ENCODE peak calls at places on chromosomes 11 and 22, in four cellular contexts. N, Q, R and Y are unnamed samples. For H3K4me1, the result is how much of the 10 kb centered on the place peaks cover.

GRCh38 chr11:62461740-62462522 is 43.1 kb downstream of the SCGB1A1 start:
- DNase-seq in R (peak), Q (peak), N (no peak), Y (no peak)

GRCh38 chr22:36977947-36978660 is 41.1 kb downstream of the TST start:
- DNase-seq in R (peak), Q (peak), N (peak), Y (peak)

GRCh38 chr11:72683782-72684200 is 9.6 kb upstream of the PDE2A start:
- DNase-seq in Q (peak), R (peak), N (peak), Y (peak)

GRCh38 chr11:45820211-45820857 is 15.4 kb downstream of the SLC35C1 start:
- DNase-seq in N (no peak), Q (no peak), R (no peak), Y (no peak)

GRCh38 chr11:78832226-78832947 is 257.7 kb upstream of the NARS2 start:
- DNase-seq in R (no peak), Q (no peak), N (no peak), Y (no peak)

GRCh38 chr11:66291706-66292542 is at the start of gene TMEM151A:
- DNase-seq in R (no peak), Q (no peak), N (peak), Y (peak)

GRCh38 chr11:95450547-95451123 is 219.6 kb upstream of the SESN3 start:
- DNase-seq in R (no peak), Q (no peak), N (no peak), Y (no peak)

GRCh38 chr22:20427945-20428417 is 9.6 kb downstream of the SCARF2 start:
- DNase-seq in N (no peak), R (no peak), Q (no peak), Y (no peak)

GRCh38 chr22:40036591-40037225 is 42.0 kb downstream of the FAM83F start:
- DNase-seq in R (peak), Q (peak), N (no peak), Y (peak)

GRCh38 chr11:31870609-31871309 is 59.6 kb upstream of the PAX6 start:
- DNase-seq in N (peak), R (peak), Q (peak), Y (peak)

GRCh38 chr22:49826603-49827306 is 918 bp downstream of the BRD1 start:
- DNase-seq in N (peak), Q (no peak), R (peak), Y (peak)

GRCh38 chr22:37249946-37250345 is 5.9 kb upstream of the RAC2 start:
- DNase-seq in R (no peak), Q (no peak), N (no peak), Y (no peak)

GRCh38 chr11:108947654-108948570 is 283.0 kb downstream of the DDX10 start:
- DNase-seq in R (no peak), N (no peak), Q (no peak), Y (no peak)

GRCh38 chr11:47139878-47140277 is 36.8 kb downstream of the ARFGAP2 start:
- DNase-seq in R (no peak), N (no peak), Q (no peak), Y (no peak)

GRCh38 chr11:95505927-95506426 is 275.0 kb upstream of the SESN3 start:
- DNase-seq in Q (no peak), R (no peak), N (no peak), Y (no peak)

GRCh38 chr22:46897246-46897623 is 134.8 kb downstream of the TBC1D22A start:
- DNase-seq in R (no peak), N (no peak), Q (peak), Y (peak)

GRCh38 chr22:41899992-41900651 is 14.8 kb downstream of the SHISA8 start:
- DNase-seq in N (no peak), R (no peak), Q (no peak), Y (no peak)

GRCh38 chr22:44155115-44155514 is 25.6 kb upstream of the PARVG start:
- DNase-seq in N (no peak), Q (no peak), R (no peak), Y (no peak)

GRCh38 chr22:44154431-44154942 is 26.2 kb upstream of the PARVG start:
- DNase-seq in R (no peak), N (no peak), Q (no peak), Y (no peak)

GRCh38 chr22:44153705-44154104 is 27.0 kb upstream of the PARVG start:
- DNase-seq in N (no peak), R (no peak), Q (no peak), Y (no peak)

GRCh38 chr22:44147821-44148574 is 32.7 kb upstream of the PARVG start:
- DNase-seq in N (no peak), R (no peak), Q (no peak), Y (no peak)

GRCh38 chr22:44151661-44152060 is 29.1 kb upstream of the PARVG start:
- DNase-seq in R (no peak), Q (no peak), N (no peak), Y (no peak)
- H3K4me1 ChIP-seq in R (under half), Q (under half), N (under half), Y (under half)

DNA sequence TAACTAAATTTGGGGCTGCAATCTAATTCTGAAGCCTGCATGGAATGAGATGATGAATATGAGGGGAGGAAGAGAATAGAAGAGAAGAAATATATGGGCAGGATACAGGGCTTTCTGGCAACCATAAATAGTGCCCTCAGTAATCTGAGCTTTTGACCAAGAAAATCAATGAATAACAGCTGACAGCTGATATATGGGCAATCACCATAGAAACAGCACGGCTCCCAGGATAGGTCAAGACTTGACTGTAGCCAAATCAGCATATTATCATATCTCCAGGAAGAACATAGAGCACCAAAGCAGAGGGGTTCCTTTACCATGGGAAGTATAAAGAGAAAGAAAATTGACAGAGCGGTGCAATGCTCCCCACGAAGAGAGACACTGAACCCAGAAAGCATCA is 643.8 kb upstream of the TENM4 start:
- DNase-seq in N (no peak), R (no peak), Q (no peak), Y (no peak)
- TF ChIP-seq EP300 in N (no peak), R (no peak), Q (no peak), Y (no peak)

GRCh38 chr11:117197516-117198456 is 1.4 kb upstream of the TAGLN start:
- DNase-seq in N (peak), R (no peak), Q (peak), Y (peak)
- H3K4me3 ChIP-seq in N (no peak), R (peak), Q (no peak), Y (peak)

DNA sequence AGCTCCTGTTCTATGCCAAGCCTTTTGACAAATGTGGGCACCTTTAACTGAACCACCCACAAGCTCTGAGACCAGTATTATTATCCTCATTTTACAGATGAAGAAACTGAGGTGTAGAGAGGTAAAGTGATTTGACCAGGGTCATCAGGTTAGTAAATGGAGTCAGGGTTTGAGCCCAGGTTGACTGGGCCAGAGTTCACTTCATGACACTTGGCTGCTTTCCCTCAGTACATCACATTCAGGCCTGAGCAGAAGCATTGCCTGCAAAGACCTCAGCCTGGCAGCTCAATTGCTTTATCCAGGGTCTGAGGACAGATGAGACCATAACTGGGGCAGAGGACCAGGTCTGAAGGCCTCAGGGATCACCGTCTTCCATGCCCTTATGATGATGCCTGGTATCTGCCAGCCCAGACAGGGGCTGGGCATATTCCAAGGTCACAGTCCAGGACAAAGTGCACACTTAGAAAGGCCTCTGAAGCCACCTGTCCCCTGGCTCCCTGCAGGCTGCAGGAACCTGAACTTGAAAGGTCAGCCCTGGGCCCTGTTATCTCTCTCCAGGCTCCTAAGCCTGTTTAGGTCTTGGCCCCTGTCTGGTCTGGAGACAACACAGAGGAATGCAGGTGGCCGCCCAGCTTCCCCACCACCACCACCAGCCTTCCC is 32.0 kb downstream of the POU2AF3 start:
- DNase-seq in N (no peak), R (no peak), Q (no peak), Y (no peak)
- H3K4me1 ChIP-seq in N (under half), R (under half), Q (under half), Y (half or more)

DNA sequence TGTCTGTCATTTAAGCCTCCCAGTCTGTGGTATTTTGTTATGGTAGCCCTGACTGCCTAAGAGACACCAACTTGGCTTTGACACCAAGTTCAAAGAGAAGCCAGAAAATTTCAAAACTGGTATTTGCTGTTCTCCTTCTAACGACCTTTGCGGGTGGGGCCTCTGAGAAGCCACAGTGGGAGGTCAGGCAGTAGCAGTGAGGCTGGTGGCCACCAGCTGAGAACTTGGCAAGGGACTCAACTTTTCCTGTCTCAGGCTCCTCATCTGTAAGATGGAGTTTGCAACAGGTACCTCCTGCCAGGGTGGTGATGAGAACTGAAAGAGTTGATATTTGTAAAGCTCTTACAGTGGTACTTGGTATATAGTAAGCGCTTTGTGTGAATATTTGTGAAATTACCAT is 183.4 kb downstream of the BCR start:
- DNase-seq in Q (no peak), R (no peak), N (no peak), Y (no peak)
- TF ChIP-seq EP300 in Q (no peak), R (no peak), N (no peak), Y (no peak)

GRCh38 chr11:118511576-118511975 is 15.7 kb upstream of the TTC36 start:
- DNase-seq in N (no peak), Q (no peak), R (no peak), Y (no peak)
- H3K4me3 ChIP-seq in N (no peak), Q (no peak), R (no peak), Y (no peak)

GRCh38 chr11:101848262-101848661 is 66.5 kb upstream of the CEP126 start:
- DNase-seq in R (peak), Q (no peak), N (no peak), Y (no peak)
- H3K4me1 ChIP-seq in R (under half), Q (under half), N (under half), Y (under half)

DNA sequence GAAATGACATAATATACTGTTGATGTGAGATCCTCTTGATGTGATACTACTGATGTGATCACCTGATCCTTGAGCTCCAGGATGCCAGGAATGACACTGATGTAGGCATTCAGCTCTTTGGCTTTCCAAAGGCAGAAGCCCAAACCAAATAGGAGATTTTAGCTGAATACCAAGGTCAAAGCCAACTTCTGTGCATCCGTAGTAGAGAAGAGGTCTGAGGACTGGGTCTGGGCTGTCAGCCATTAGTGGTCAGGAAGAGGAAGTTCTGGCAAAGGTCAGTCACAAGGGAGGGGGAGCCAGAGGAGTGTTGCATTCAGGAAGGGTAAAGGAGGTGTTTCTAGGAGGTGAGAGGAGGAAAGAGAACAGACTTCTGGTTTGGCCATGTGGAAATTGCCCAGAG is 53.4 kb upstream of the PARVG start:
- DNase-seq in R (peak), N (no peak), Q (no peak), Y (no peak)
- TF ChIP-seq EP300 in R (peak), N (no peak), Q (no peak), Y (no peak)